ENCODE peak calls at places on chromosomes 1 and 21, in five cellular contexts. W, R, V, T and S are unnamed samples.

GRCh38 chr1:197967066-197967465 is 49.9 kb downstream of the LHX9 start:
- DNase-seq in T (no peak), V (no peak), W (no peak), R (no peak), S (peak; percentile 28)

GRCh38 chr1:51690285-51690961 is 73.5 kb downstream of the OSBPL9 start:
- DNase-seq in V (peak; percentile 92), W (peak; percentile 77), T (no peak), R (no peak), S (no peak)

GRCh38 chr1:46501528-46501927 is 11.9 kb downstream of the DMBX1 start:
- DNase-seq in V (no peak), R (no peak), W (no peak), T (no peak), S (no peak)

GRCh38 chr1:78743626-78744025 is 94.0 kb downstream of the IFI44 start:
- DNase-seq in T (no peak), V (peak; percentile 54), R (no peak), W (no peak), S (peak; percentile 2)

GRCh38 chr1:50278352-50278878 is 144.8 kb downstream of the DMRTA2 start:
- DNase-seq in R (no peak), T (no peak), V (no peak), W (no peak), S (no peak)

GRCh38 chr1:29592731-29593130 is 356.4 kb downstream of the PTPRU start:
- DNase-seq in V (no peak), W (no peak), R (no peak), T (no peak), S (peak; percentile 13)

GRCh38 chr1:221875004-221875330 is 133.1 kb upstream of the DUSP10 start:
- DNase-seq in V (no peak), R (no peak), T (no peak), W (no peak), S (no peak)

GRCh38 chr1:227764019-227764391 is 28.8 kb downstream of the SNAP47 start:
- DNase-seq in W (peak; percentile 6), R (no peak), T (no peak), V (peak; percentile 35), S (peak; percentile 67)

GRCh38 chr1:240092301-240093119 is 827 bp downstream of the FMN2 start:
- DNase-seq in W (peak; percentile 74), V (peak; percentile 74), T (peak; percentile 69), R (peak; percentile 56), S (peak; percentile 80)

GRCh38 chr1:160137216-160137862 is 14.1 kb upstream of the ATP1A4 start:
- DNase-seq in R (no peak), T (no peak), V (no peak), W (no peak), S (no peak)

GRCh38 chr21:31872072-31872451 is 758 bp upstream of the HUNK start:
- DNase-seq in V (no peak), W (no peak), R (no peak), T (no peak), S (no peak)

GRCh38 chr1:242651817-242652216 is 127.3 kb upstream of the PLD5 start:
- DNase-seq in V (no peak), T (peak; percentile 83), R (peak; percentile 83), W (no peak), S (peak; percentile 86)

GRCh38 chr21:44511219-44511937 is 28.6 kb downstream of the KRTAP10-1 start:
- DNase-seq in T (no peak), V (no peak), W (no peak), R (no peak), S (no peak)

GRCh38 chr1:17315542-17316130 is 7.6 kb downstream of the PADI4 start:
- DNase-seq in V (no peak), W (no peak), T (peak; percentile 62), R (no peak), S (peak; percentile 73)

GRCh38 chr1:167555971-167556714 is 2.6 kb upstream of the CREG1 start:
- DNase-seq in V (peak; percentile 67), T (peak; percentile 87), R (peak; percentile 73), W (peak; percentile 74), S (peak; percentile 84)

GRCh38 chr1:167482184-167482583 is 36.1 kb downstream of the CD247 start:
- DNase-seq in R (no peak), T (no peak), V (no peak), W (no peak), S (no peak)

GRCh38 chr1:230054092-230054749 is 12.8 kb upstream of the GALNT2 start:
- DNase-seq in R (no peak), T (no peak), W (no peak), V (no peak), S (no peak)

GRCh38 chr1:119316870-119317416 is 51.6 kb upstream of the HAO2 start:
- DNase-seq in R (peak; percentile 79), W (no peak), V (no peak), T (peak; percentile 70), S (peak; percentile 70)

GRCh38 chr1:201562659-201563405 is 23.9 kb downstream of the NAV1 start:
- DNase-seq in V (peak; percentile 97), W (peak; percentile 95), T (no peak), R (no peak), S (no peak)

GRCh38 chr1:149849246-149849946 is 50.0 kb upstream of the BOLA1 start:
- DNase-seq in T (no peak), W (peak; percentile 18), R (no peak), V (no peak), S (peak; percentile 12)

GRCh38 chr1:17155257-17155895 is 36.1 kb upstream of the PADI2 start:
- DNase-seq in T (no peak), W (no peak), V (no peak), R (peak; percentile 10), S (no peak)

GRCh38 chr1:41626616-41627375 is 142.3 kb upstream of the EDN2 start:
- DNase-seq in R (peak; percentile 17), T (no peak), V (peak; percentile 31), W (no peak), S (no peak)

GRCh38 chr1:36707221-36707620 is 224.5 kb upstream of the CSF3R start:
- DNase-seq in W (no peak), V (no peak), T (no peak), R (no peak), S (no peak)

GRCh38 chr1:200260587-200261335 is 149.1 kb downstream of the ZNF281 start:
- DNase-seq in V (no peak), R (no peak), T (no peak), W (no peak), S (no peak)

GRCh38 chr1:12600880-12601633 is 17.0 kb downstream of the DHRS3 start:
- DNase-seq in R (peak; percentile 83), W (no peak), V (no peak), T (peak; percentile 81), S (peak; percentile 79)

GRCh38 chr1:45983964-45984363 is 148.5 kb downstream of the PIK3R3 start:
- DNase-seq in V (no peak), W (no peak), R (no peak), T (no peak), S (no peak)

GRCh38 chr1:89605692-89606091 is 27.2 kb upstream of the LRRC8C start:
- DNase-seq in V (peak; percentile 55), T (no peak), R (no peak), W (peak; percentile 75), S (no peak)

GRCh38 chr1:31642366-31642765 is 2.3 kb downstream of the PEF1 start:
- DNase-seq in W (no peak), V (no peak), T (no peak), R (no peak), S (peak; percentile 72)

GRCh38 chr1:41423511-41424191 is 60.8 kb downstream of the EDN2 start:
- DNase-seq in R (peak; percentile 73), W (no peak), T (peak; percentile 79), V (no peak), S (no peak)

GRCh38 chr21:37183749-37184148 is 83.4 kb downstream of the VPS26C start:
- DNase-seq in R (no peak), V (no peak), T (no peak), W (no peak), S (no peak)

GRCh38 chr1:230382060-230382491 is 44.1 kb downstream of the PGBD5 start:
- DNase-seq in R (peak; percentile 58), W (no peak), T (peak; percentile 59), V (no peak), S (peak; percentile 91)

GRCh38 chr1:76425843-76426145 is 351.2 kb downstream of the ST6GALNAC3 start:
- DNase-seq in W (peak; percentile 45), V (peak; percentile 88), R (no peak), T (no peak), S (no peak)

GRCh38 chr1:31348449-31348848 is 24.4 kb downstream of the FABP3 start:
- DNase-seq in V (no peak), T (no peak), R (no peak), W (no peak), S (no peak)

GRCh38 chr1:1455366-1455884 is 5.9 kb downstream of the ATAD3C start:
- DNase-seq in R (no peak), W (no peak), V (no peak), T (no peak), S (no peak)
- H2AK5ac ChIP-seq in R (no peak overlapping the region), W (no peak overlapping the region), V (no peak overlapping the region), T (no peak overlapping the region), S (no peak overlapping the region)

GRCh38 chr21:46189213-46189958 is 5.1 kb upstream of the SPATC1L start:
- DNase-seq in W (peak; percentile 61), V (peak; percentile 58), T (no peak), R (peak; percentile 26), S (no peak)
- H3K18ac ChIP-seq in W (peak overlapping the region; percentile 31), V (no peak overlapping the region), T (no peak overlapping the region), R (no peak overlapping the region), S (no peak overlapping the region)

DNA sequence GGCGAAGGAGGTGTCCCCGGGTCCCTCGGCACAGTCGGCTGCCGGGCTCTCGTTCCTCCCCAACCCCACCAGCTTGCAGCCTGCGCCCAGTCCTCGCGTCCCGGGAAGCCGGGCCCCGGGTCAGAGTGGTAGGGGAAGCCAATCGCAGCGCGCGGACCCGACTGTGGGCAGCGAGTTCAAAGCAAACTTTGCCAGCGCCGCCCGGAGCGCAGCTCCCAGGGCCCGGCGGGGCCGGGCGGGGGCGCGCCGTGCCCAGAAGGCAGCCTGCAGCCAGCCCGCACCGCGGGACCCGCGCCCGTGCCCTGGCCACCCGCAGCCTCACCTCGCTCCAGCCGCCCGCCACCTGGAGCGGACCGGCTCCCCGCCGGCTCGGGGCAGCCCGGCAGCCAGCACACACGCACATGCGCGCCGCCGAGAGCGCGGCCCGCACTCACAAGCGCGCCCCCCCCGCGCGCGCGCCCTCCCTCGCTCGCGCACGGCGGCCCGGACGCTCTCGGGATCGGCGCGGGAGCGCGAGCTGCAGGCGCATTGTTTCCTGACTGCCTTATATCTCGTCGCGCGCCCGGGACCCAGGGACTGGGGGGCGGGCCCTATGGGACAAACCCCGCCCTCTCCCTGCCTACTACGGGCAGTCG is at the start of gene MYCL:
- DNase-seq in R (peak; percentile 97), T (peak; percentile 94), W (peak; percentile 58), V (peak; percentile 60), S (peak; percentile 96)
- H3K4ac ChIP-seq in R (no peak within 1 kb of the TSS), T (no peak within 1 kb of the TSS), W (no peak within 1 kb of the TSS), V (no peak within 1 kb of the TSS), S (peak within 1 kb of the TSS; percentile 49)

DNA sequence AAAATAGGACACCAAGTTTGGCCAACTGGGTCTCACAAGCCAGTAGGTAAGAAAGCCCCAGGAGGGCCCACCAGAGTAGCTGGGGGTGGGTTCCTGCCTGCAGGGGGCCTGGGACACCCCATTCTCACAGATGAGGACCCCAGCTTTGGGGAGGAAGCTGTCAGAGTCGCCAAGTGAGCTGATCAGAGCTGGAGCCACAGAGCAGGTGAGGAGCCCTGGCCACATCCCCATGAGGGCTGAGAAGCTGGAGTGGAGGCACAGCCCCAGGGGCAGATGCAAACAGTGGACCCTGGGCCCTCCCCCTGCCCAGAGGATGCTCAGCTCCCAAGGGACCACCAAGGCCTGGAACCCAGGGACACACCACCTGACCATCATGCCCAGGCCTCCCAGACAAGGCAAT is 8.6 kb upstream of the ZNF670 start:
- DNase-seq in V (no peak), R (no peak), W (no peak), T (no peak), S (no peak)
- H2AK5ac ChIP-seq in V (no peak overlapping the region), R (no peak overlapping the region), W (no peak overlapping the region), T (peak overlapping the region; percentile 39), S (no peak overlapping the region)

GRCh38 chr1:182226618-182227017 is 165.0 kb downstream of the GLUL start:
- DNase-seq in V (no peak), T (no peak), W (no peak), R (no peak), S (no peak)
- H3K18ac ChIP-seq in V (no peak overlapping the region), T (no peak overlapping the region), W (no peak overlapping the region), R (no peak overlapping the region), S (no peak overlapping the region)